ENCODE peak calls at places on chromosomes 1 and 21, in seven cellular contexts. One of them, this sample, is unnamed.

GRCh38 chr1:21536223-21536622 is 27.0 kb downstream of the ALPL start:
- DNase-seq in COLO829: no peak
- DNase-seq in H54: no peak
- DNase-seq in HCEC 1CT: no peak
- DNase-seq in ELR: no peak
- DNase-seq in fibroblast of lung: no peak
- DNase-seq in hippocampal formation: no peak
- DNase-seq in this sample: no peak

GRCh38 chr1:7302873-7303272 is 468.2 kb upstream of the VAMP3 start:
- DNase-seq in ELR: no peak
- DNase-seq in H54: no peak
- DNase-seq in HCEC 1CT: no peak
- DNase-seq in fibroblast of lung: no peak
- DNase-seq in COLO829: no peak
- DNase-seq in hippocampal formation: no peak
- DNase-seq in this sample: no peak

GRCh38 chr1:15620155-15620545 is 2.9 kb downstream of the DDI2 start:
- DNase-seq in COLO829: no peak
- DNase-seq in ELR: peak
- DNase-seq in H54: peak
- DNase-seq in fibroblast of lung: peak
- DNase-seq in hippocampal formation: no peak
- DNase-seq in HCEC 1CT: peak
- DNase-seq in this sample: no peak

GRCh38 chr1:89429062-89429461 is 65.2 kb downstream of the GBP6 start:
- DNase-seq in fibroblast of lung: no peak
- DNase-seq in ELR: no peak
- DNase-seq in H54: no peak
- DNase-seq in hippocampal formation: no peak
- DNase-seq in COLO829: no peak
- DNase-seq in HCEC 1CT: no peak
- DNase-seq in this sample: no peak

GRCh38 chr21:37342046-37342632 is 24.4 kb upstream of the DYRK1A start:
- DNase-seq in fibroblast of lung: no peak
- DNase-seq in hippocampal formation: no peak
- DNase-seq in H54: no peak
- DNase-seq in COLO829: no peak
- DNase-seq in ELR: peak
- DNase-seq in HCEC 1CT: no peak
- DNase-seq in this sample: no peak

GRCh38 chr1:17892225-17892624 is 137.1 kb downstream of the ACTL8 start:
- DNase-seq in fibroblast of lung: no peak
- DNase-seq in H54: no peak
- DNase-seq in hippocampal formation: no peak
- DNase-seq in ELR: no peak
- DNase-seq in HCEC 1CT: no peak
- DNase-seq in COLO829: no peak
- DNase-seq in this sample: no peak

GRCh38 chr21:44046734-44047133 is 34.6 kb downstream of the TRAPPC10 start:
- DNase-seq in fibroblast of lung: no peak
- DNase-seq in COLO829: no peak
- DNase-seq in H54: no peak
- DNase-seq in ELR: no peak
- DNase-seq in HCEC 1CT: no peak
- DNase-seq in hippocampal formation: no peak
- DNase-seq in this sample: no peak

GRCh38 chr1:1597275-1597930 is 2.5 kb downstream of the FNDC10 start:
- DNase-seq in hippocampal formation: no peak
- DNase-seq in COLO829: no peak
- DNase-seq in H54: no peak
- DNase-seq in ELR: peak
- DNase-seq in HCEC 1CT: no peak
- DNase-seq in fibroblast of lung: no peak
- DNase-seq in this sample: no peak

GRCh38 chr1:29162476-29163138 is 19.1 kb downstream of the SRSF4 start:
- DNase-seq in hippocampal formation: no peak
- DNase-seq in fibroblast of lung: peak
- DNase-seq in ELR: peak
- DNase-seq in H54: no peak
- DNase-seq in COLO829: no peak
- DNase-seq in HCEC 1CT: no peak
- DNase-seq in this sample: no peak

GRCh38 chr1:2632051-2632430 is 775 bp downstream of the MMEL1 start:
- DNase-seq in HCEC 1CT: no peak
- DNase-seq in ELR: no peak
- DNase-seq in H54: no peak
- DNase-seq in fibroblast of lung: no peak
- DNase-seq in COLO829: no peak
- DNase-seq in hippocampal formation: no peak
- DNase-seq in this sample: no peak

GRCh38 chr1:209805341-209805781 is 581 bp downstream of the IRF6 start:
- DNase-seq in hippocampal formation: no peak
- DNase-seq in fibroblast of lung: no peak
- DNase-seq in H54: no peak
- DNase-seq in COLO829: no peak
- DNase-seq in ELR: no peak
- DNase-seq in HCEC 1CT: no peak
- DNase-seq in this sample: no peak

GRCh38 chr1:85700422-85700821 is 7.8 kb downstream of the ZNHIT6 start:
- DNase-seq in HCEC 1CT: no peak
- DNase-seq in H54: no peak
- DNase-seq in hippocampal formation: no peak
- DNase-seq in COLO829: no peak
- DNase-seq in ELR: no peak
- DNase-seq in fibroblast of lung: no peak
- DNase-seq in this sample: no peak

GRCh38 chr1:150486966-150487762 is at the start of gene TARS2:
- DNase-seq in HCEC 1CT: peak
- DNase-seq in COLO829: peak
- DNase-seq in fibroblast of lung: peak
- DNase-seq in hippocampal formation: peak
- DNase-seq in ELR: peak
- DNase-seq in H54: peak
- DNase-seq in this sample: peak

GRCh38 chr1:199685369-199685768 is 342.1 kb upstream of the NR5A2 start:
- DNase-seq in hippocampal formation: no peak
- DNase-seq in H54: no peak
- DNase-seq in HCEC 1CT: peak
- DNase-seq in ELR: peak
- DNase-seq in fibroblast of lung: peak
- DNase-seq in COLO829: peak
- DNase-seq in this sample: no peak

GRCh38 chr1:210291786-210292275 is 36.9 kb upstream of the HHAT start:
- DNase-seq in COLO829: no peak
- DNase-seq in H54: no peak
- DNase-seq in HCEC 1CT: no peak
- DNase-seq in ELR: peak
- DNase-seq in hippocampal formation: no peak
- DNase-seq in fibroblast of lung: peak
- DNase-seq in this sample: no peak

GRCh38 chr1:52296345-52296744 is 69.7 kb downstream of the CC2D1B start:
- DNase-seq in H54: peak
- DNase-seq in HCEC 1CT: peak
- DNase-seq in COLO829: peak
- DNase-seq in hippocampal formation: no peak
- DNase-seq in fibroblast of lung: peak
- DNase-seq in ELR: peak
- DNase-seq in this sample: no peak

GRCh38 chr21:42056996-42057689 is 14.0 kb upstream of the UMODL1 start:
- DNase-seq in ELR: peak
- DNase-seq in COLO829: no peak
- DNase-seq in fibroblast of lung: peak
- DNase-seq in H54: no peak
- DNase-seq in HCEC 1CT: peak
- DNase-seq in hippocampal formation: no peak
- DNase-seq in this sample: no peak

GRCh38 chr1:52631759-52632331 is 1.1 kb upstream of the SHISAL2A start:
- DNase-seq in HCEC 1CT: no peak
- DNase-seq in H54: no peak
- DNase-seq in COLO829: no peak
- DNase-seq in ELR: no peak
- DNase-seq in hippocampal formation: no peak
- DNase-seq in fibroblast of lung: no peak
- DNase-seq in this sample: no peak

GRCh38 chr1:182259229-182259872 is 132.2 kb downstream of the GLUL start:
- DNase-seq in H54: no peak
- DNase-seq in fibroblast of lung: peak
- DNase-seq in ELR: peak
- DNase-seq in HCEC 1CT: peak
- DNase-seq in COLO829: peak
- DNase-seq in hippocampal formation: peak
- DNase-seq in this sample: no peak

GRCh38 chr1:200900877-200901276 is 6.2 kb downstream of the INAVA start:
- DNase-seq in HCEC 1CT: no peak
- DNase-seq in hippocampal formation: no peak
- DNase-seq in COLO829: no peak
- DNase-seq in ELR: no peak
- DNase-seq in H54: no peak
- DNase-seq in fibroblast of lung: no peak
- DNase-seq in this sample: no peak

GRCh38 chr1:55927934-55928333 is 651.4 kb downstream of the PLPP3 start:
- DNase-seq in COLO829: no peak
- DNase-seq in H54: no peak
- DNase-seq in HCEC 1CT: no peak
- DNase-seq in hippocampal formation: no peak
- DNase-seq in fibroblast of lung: no peak
- DNase-seq in ELR: no peak
- DNase-seq in this sample: no peak

GRCh38 chr1:67630438-67631045 is 54.5 kb upstream of the GADD45A start:
- DNase-seq in COLO829: no peak
- DNase-seq in HCEC 1CT: no peak
- DNase-seq in fibroblast of lung: no peak
- DNase-seq in hippocampal formation: no peak
- DNase-seq in ELR: no peak
- DNase-seq in H54: no peak
- DNase-seq in this sample: no peak

GRCh38 chr1:211589782-211590721 is 11.1 kb upstream of the SLC30A1 start:
- DNase-seq in fibroblast of lung: peak
- DNase-seq in COLO829: no peak
- DNase-seq in hippocampal formation: peak
- DNase-seq in HCEC 1CT: no peak
- DNase-seq in H54: no peak
- DNase-seq in ELR: peak
- DNase-seq in this sample: no peak

GRCh38 chr1:163471766-163472165 is 150.0 kb downstream of the NUF2 start:
- DNase-seq in HCEC 1CT: no peak
- DNase-seq in fibroblast of lung: no peak
- DNase-seq in hippocampal formation: no peak
- DNase-seq in ELR: no peak
- DNase-seq in COLO829: no peak
- DNase-seq in H54: no peak
- DNase-seq in this sample: no peak

GRCh38 chr1:177937931-177938330 is 31.9 kb downstream of the SEC16B start:
- DNase-seq in H54: no peak
- DNase-seq in COLO829: no peak
- DNase-seq in hippocampal formation: no peak
- DNase-seq in fibroblast of lung: peak
- DNase-seq in HCEC 1CT: peak
- DNase-seq in ELR: peak
- DNase-seq in this sample: no peak

GRCh38 chr1:46805755-46806154 is 6.9 kb downstream of the CYP4B1 start:
- DNase-seq in hippocampal formation: no peak
- DNase-seq in fibroblast of lung: no peak
- DNase-seq in H54: no peak
- DNase-seq in HCEC 1CT: no peak
- DNase-seq in ELR: no peak
- DNase-seq in COLO829: no peak
- DNase-seq in this sample: no peak

GRCh38 chr1:50420689-50421365 is 2.4 kb downstream of the DMRTA2 start:
- DNase-seq in COLO829: no peak
- DNase-seq in hippocampal formation: no peak
- DNase-seq in HCEC 1CT: no peak
- DNase-seq in fibroblast of lung: no peak
- DNase-seq in ELR: no peak
- DNase-seq in H54: no peak
- DNase-seq in this sample: no peak

GRCh38 chr1:45198185-45198584 is 8.2 kb downstream of the ZSWIM5 start:
- DNase-seq in H54: no peak
- DNase-seq in hippocampal formation: no peak
- DNase-seq in fibroblast of lung: no peak
- DNase-seq in HCEC 1CT: no peak
- DNase-seq in ELR: no peak
- DNase-seq in COLO829: no peak
- DNase-seq in this sample: no peak

GRCh38 chr1:42380617-42381423 is at the start of gene RIMKLA:
- DNase-seq in fibroblast of lung: peak
- DNase-seq in HCEC 1CT: no peak
- DNase-seq in ELR: peak
- DNase-seq in H54: no peak
- DNase-seq in COLO829: no peak
- DNase-seq in hippocampal formation: peak
- DNase-seq in this sample: peak

GRCh38 chr1:156102634-156103511 is 11.6 kb upstream of the LMNA start:
- DNase-seq in H54: no peak
- DNase-seq in ELR: peak
- DNase-seq in hippocampal formation: no peak
- DNase-seq in fibroblast of lung: peak
- DNase-seq in HCEC 1CT: no peak
- DNase-seq in COLO829: no peak
- DNase-seq in this sample: no peak

GRCh38 chr1:71047635-71048607 is at the start of gene PTGER3:
- DNase-seq in hippocampal formation: no peak
- DNase-seq in ELR: peak
- DNase-seq in HCEC 1CT: peak
- DNase-seq in fibroblast of lung: no peak
- DNase-seq in H54: no peak
- DNase-seq in COLO829: no peak
- DNase-seq in this sample: no peak

GRCh38 chr1:47627471-47628370 is 189.9 kb downstream of the FOXD2 start:
- DNase-seq in H54: no peak
- DNase-seq in hippocampal formation: no peak
- DNase-seq in fibroblast of lung: no peak
- DNase-seq in COLO829: peak
- DNase-seq in HCEC 1CT: no peak
- DNase-seq in ELR: no peak
- DNase-seq in this sample: no peak